ENCODE peak calls at places on chromosomes 7 and 10, in four cellular contexts. M is tibial nerve, G is lower lobe of right lung, C is HAP-1. X is an unnamed sample.

GRCh38 chr10:50590935-50591334 is 32.8 kb downstream of the SGMS1 start:
- DNase-seq in M (no peak), G (no peak), C (no peak), X (no peak)

GRCh38 chr7:139284252-139284896 is 53.3 kb downstream of the UBN2 start:
- DNase-seq in M (no peak), G (no peak), C (no peak), X (no peak)

GRCh38 chr7:128902761-128903585 is 7.5 kb downstream of the KCP start:
- DNase-seq in M (no peak), G (no peak), C (no peak), X (no peak)

GRCh38 chr7:81008901-81009300 is 90.0 kb upstream of the SEMA3C start:
- DNase-seq in M (no peak), G (no peak), C (no peak), X (no peak)

GRCh38 chr10:49613882-49614241 is at the start of gene CHAT:
- DNase-seq in M (no peak), G (no peak), C (no peak), X (no peak)

GRCh38 chr10:132418520-132419416 is 21.8 kb downstream of the PWWP2B start:
- DNase-seq in M (no peak), G (peak; percentile 88), C (peak; percentile 90), X (peak; percentile 25)

GRCh38 chr10:5413012-5413938 is 918 bp downstream of the NET1 start:
- DNase-seq in M (no peak), G (no peak), C (peak; percentile 56), X (peak; percentile 47)

GRCh38 chr10:131776496-131776895 is 124.3 kb upstream of the PPP2R2D start:
- DNase-seq in M (no peak), G (no peak), C (no peak), X (no peak)

GRCh38 chr10:58570307-58570723 is 57.6 kb downstream of the BICC1 start:
- DNase-seq in M (no peak), G (no peak), C (no peak), X (no peak)

GRCh38 chr10:36023939-36024338 is 381.8 kb upstream of the FZD8 start:
- DNase-seq in M (no peak), G (no peak), C (no peak), X (no peak)

GRCh38 chr7:70470751-70471150 is 661.2 kb upstream of the GALNT17 start:
- DNase-seq in M (no peak), G (no peak), C (peak; percentile 68), X (no peak)

GRCh38 chr10:30822693-30823465 is 193.3 kb upstream of the LYZL2 start:
- DNase-seq in M (no peak), G (no peak), C (no peak), X (no peak)

GRCh38 chr7:1396195-1396594 is 63.1 kb downstream of the MICALL2 start:
- DNase-seq in M (no peak), G (no peak), C (no peak), X (no peak)

DNA sequence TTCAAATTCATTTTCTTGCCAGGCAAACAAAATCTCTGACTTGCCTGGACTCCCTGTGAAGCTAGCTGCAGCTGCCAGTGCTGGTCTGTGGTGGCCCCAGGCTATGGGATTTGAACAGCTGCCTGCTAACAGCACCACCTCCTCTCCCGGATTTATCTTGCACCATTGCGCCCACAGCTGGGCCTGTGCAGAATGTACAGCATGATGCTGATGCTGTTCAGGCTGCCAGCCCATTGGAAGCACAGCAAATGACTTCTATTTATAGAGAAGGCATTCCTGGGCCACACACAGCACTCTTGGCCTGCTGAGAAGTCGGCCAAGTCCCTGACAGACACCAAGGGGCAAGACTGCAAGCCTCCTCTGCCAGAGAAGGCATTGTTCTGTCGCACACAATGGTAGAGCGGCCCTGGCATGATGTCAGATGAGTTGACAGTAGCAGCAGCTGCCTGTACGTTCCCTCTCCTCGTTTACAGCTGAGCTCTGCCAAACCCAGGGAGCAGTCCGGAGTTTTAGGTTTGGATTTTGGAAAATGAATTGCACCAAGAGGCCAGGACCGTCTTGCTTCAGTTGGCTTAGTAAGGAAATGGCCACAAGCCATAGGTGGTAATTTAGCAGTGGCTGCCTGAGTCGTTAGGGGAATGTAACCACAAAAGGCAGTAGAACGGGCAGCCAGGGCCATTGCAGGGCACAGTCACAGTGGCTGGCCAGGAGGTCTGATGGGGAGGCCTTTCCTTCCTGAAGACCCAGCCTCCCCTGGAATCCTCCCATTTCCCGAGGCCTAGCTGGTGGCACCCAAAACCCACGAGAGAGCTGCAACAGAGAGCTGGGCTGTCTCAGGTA is 38.5 kb downstream of the MTURN start:
- DNase-seq in M (no peak), G (peak; percentile 67), C (peak; percentile 80), X (peak; percentile 86)
- H3K4me1 ChIP-seq in M (peaks cover 37% of the 10 kb centered on the region), G (peaks cover 32% of the 10 kb centered on the region), C (peaks cover 11% of the 10 kb centered on the region), X (peaks cover 39% of the 10 kb centered on the region)

DNA sequence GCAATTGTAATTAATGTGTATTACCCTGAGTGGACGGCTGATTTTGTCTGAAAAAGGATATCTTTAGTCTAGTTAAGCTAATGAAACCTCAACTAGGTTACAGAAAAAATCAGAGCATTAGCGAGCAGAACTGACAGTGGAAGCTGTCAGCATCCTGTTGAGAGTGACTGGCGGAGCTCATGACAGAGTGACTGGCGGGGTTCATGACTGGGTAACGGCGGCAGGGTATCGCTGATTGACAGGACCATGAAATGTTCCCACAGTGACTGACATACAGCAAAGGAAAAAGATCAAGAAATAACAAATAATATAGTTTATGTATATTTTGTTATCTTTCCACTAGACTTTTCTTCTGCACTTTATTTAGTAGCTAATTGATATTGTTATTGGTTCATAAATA is 202.5 kb upstream of the AGK start:
- DNase-seq in M (no peak), G (no peak), C (no peak), X (no peak)
- H3K4me3 ChIP-seq in M (no peak overlapping the region), G (no peak overlapping the region), C (no peak overlapping the region), X (no peak overlapping the region)

GRCh38 chr10:100566561-100566960 is 30.8 kb downstream of the HIF1AN start:
- DNase-seq in M (no peak), G (no peak), C (no peak), X (no peak)

GRCh38 chr10:100569687-100570517 is 34.2 kb downstream of the HIF1AN start:
- DNase-seq in M (no peak), G (no peak), C (no peak), X (no peak)

GRCh38 chr10:100567249-100567648 is 31.5 kb downstream of the HIF1AN start:
- DNase-seq in M (no peak), G (no peak), C (no peak), X (no peak)

GRCh38 chr10:100568937-100569336 is 33.2 kb downstream of the HIF1AN start:
- DNase-seq in M (no peak), G (no peak), C (no peak), X (no peak)

GRCh38 chr10:100567826-100568225 is 32.1 kb downstream of the HIF1AN start:
- DNase-seq in M (no peak), G (no peak), C (no peak), X (no peak)
- H3K27me3 ChIP-seq in M (no peaks in the 10 kb centered on the region), G (peaks cover 80% of the 10 kb centered on the region), C (peaks cover 44% of the 10 kb centered on the region), X (peaks cover 15% of the 10 kb centered on the region)

GRCh38 chr10:10798021-10798420 is 219.7 kb upstream of the CELF2 start:
- DNase-seq in M (no peak), G (no peak), C (no peak), X (no peak)
- H3K4me1 ChIP-seq in M (no peaks in the 10 kb centered on the region), G (peaks cover 30% of the 10 kb centered on the region), C (peaks cover 12% of the 10 kb centered on the region), X (peaks cover 12% of the 10 kb centered on the region)

GRCh38 chr10:104255244-104255981 is 721 bp downstream of the GSTO1 start:
- DNase-seq in M (peak; percentile 56), G (no peak), C (peak; percentile 39), X (no peak)
- H3K4me3 ChIP-seq in M (peak overlapping the region; percentile 92), G (peak overlapping the region; percentile 75), C (peak overlapping the region; percentile 76), X (peak overlapping the region; percentile 83)

GRCh38 chr7:55118426-55118825 is 99.6 kb downstream of the EGFR start:
- DNase-seq in M (no peak), G (no peak), C (no peak), X (no peak)

GRCh38 chr7:55120501-55121198 is 101.8 kb downstream of the EGFR start:
- DNase-seq in M (peak; percentile 58), G (no peak), C (no peak), X (peak; percentile 88)

GRCh38 chr7:55119571-55119970 is 100.8 kb downstream of the EGFR start:
- DNase-seq in M (no peak), G (no peak), C (no peak), X (no peak)

GRCh38 chr7:55121249-55121648 is 102.4 kb downstream of the EGFR start:
- DNase-seq in M (no peak), G (no peak), C (no peak), X (no peak)

DNA sequence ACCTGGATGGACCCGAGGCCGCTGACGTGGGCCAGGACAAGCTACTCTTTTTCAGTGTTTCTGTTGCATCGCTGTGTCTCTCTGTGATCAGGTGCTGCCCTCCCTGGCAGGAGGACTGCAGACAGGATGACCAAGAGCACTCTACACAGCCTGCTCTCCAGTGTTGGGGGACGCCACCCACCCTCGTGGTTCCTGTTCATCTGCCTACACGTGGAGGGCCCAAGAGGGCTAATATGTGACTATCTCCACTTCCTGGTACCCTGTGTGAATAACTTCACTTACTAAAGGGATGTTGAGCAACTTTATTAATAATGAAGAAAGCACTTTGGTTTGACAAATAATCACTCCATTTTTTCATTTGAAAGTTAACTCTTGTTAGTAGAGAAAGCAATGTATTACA is 101.3 kb downstream of the EGFR start:
- DNase-seq in M (no peak), G (no peak), C (no peak), X (no peak)
- H3K27me3 ChIP-seq in M (no peaks in the 10 kb centered on the region), G (no peaks in the 10 kb centered on the region), C (no peaks in the 10 kb centered on the region), X (no peaks in the 10 kb centered on the region)

DNA sequence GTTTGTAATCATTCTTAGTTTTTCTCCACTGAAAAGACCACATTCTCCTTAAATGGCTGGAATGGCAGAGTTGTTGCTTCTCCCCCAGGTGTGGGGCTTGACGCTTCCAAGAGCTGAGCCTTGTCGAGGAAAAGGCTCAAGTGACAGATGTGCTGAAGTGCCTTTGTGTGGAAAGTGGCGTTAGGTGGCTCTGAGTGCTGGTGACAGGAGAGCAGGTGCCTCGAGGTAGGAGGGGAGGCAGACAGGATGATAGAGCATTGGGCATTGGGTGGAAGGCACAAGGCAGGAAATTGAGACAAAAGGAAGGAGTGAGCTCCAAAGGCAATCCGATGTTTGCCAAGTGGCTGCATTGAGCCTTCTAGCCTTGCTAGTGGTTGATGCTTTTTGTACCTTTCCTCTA is 6.7 kb downstream of the KIAA1217 start:
- DNase-seq in M (no peak), G (no peak), C (peak; percentile 47), X (peak; percentile 52)
- H3K4me1 ChIP-seq in M (peaks cover 18% of the 10 kb centered on the region), G (peaks cover 23% of the 10 kb centered on the region), C (peaks cover 24% of the 10 kb centered on the region), X (peaks cover 41% of the 10 kb centered on the region)

GRCh38 chr10:97445722-97446639 is at the start of the genes EXOSC1 and ZDHHC16:
- DNase-seq in M (peak; percentile 90), G (peak; percentile 94), C (peak; percentile 95), X (peak; percentile 97)

GRCh38 chr10:97445357-97445721 is 467 bp downstream of the EXOSC1 start:
- DNase-seq in M (no peak), G (no peak), C (no peak), X (no peak)

GRCh38 chr10:97442277-97442676 is 3.5 kb downstream of the EXOSC1 start:
- DNase-seq in M (no peak), G (no peak), C (no peak), X (no peak)

GRCh38 chr10:97444212-97444611 is 1.6 kb downstream of the EXOSC1 start:
- DNase-seq in M (no peak), G (no peak), C (no peak), X (no peak)
- H3K4me3 ChIP-seq in M (no peak overlapping the region), G (no peak overlapping the region), C (no peak overlapping the region), X (no peak overlapping the region)

GRCh38 chr7:100466830-100467605 is 3.0 kb upstream of the SPACDR start:
- DNase-seq in M (no peak), G (no peak), C (no peak), X (no peak)
- H3K27me3 ChIP-seq in M (no peaks in the 10 kb centered on the region), G (no peaks in the 10 kb centered on the region), C (no peaks in the 10 kb centered on the region), X (no peaks in the 10 kb centered on the region)

X was measured in cardiac muscle cell.